ENCODE peak calls at places on chromosomes 2 and 18, in seven cellular contexts. One of them, this sample, is unnamed. For H3K4me1 and H3K9me3, the result is how much of the 10 kb centered on the place peaks cover.

GRCh38 chr2:72759755-72760154 is 66.1 kb downstream of the EXOC6B start:
- DNase-seq in upper lobe of right lung: no peak
- DNase-seq in hepatocyte: no peak
- DNase-seq in adipocyte: no peak
- DNase-seq in BE2C: no peak
- DNase-seq in body of pancreas: no peak
- DNase-seq in HCT116: no peak
- DNase-seq in this sample: no peak

GRCh38 chr2:55616509-55617159 is 788 bp downstream of the PPP4R3B start:
- DNase-seq in BE2C: peak
- DNase-seq in HCT116: no peak
- DNase-seq in body of pancreas: peak
- DNase-seq in adipocyte: peak
- DNase-seq in hepatocyte: peak
- DNase-seq in upper lobe of right lung: no peak
- DNase-seq in this sample: no peak

GRCh38 chr2:232537079-232537478 is 2.4 kb upstream of the CHRNG start:
- DNase-seq in HCT116: no peak
- DNase-seq in body of pancreas: peak
- DNase-seq in hepatocyte: no peak
- DNase-seq in adipocyte: no peak
- DNase-seq in upper lobe of right lung: peak
- DNase-seq in BE2C: no peak
- DNase-seq in this sample: no peak

GRCh38 chr2:182522428-182522896 is 95.6 kb upstream of the PDE1A start:
- DNase-seq in HCT116: no peak
- DNase-seq in adipocyte: peak
- DNase-seq in upper lobe of right lung: no peak
- DNase-seq in body of pancreas: no peak
- DNase-seq in BE2C: no peak
- DNase-seq in hepatocyte: no peak
- DNase-seq in this sample: no peak

GRCh38 chr2:143632751-143633374 is 503.6 kb downstream of the ARHGAP15 start:
- DNase-seq in BE2C: no peak
- DNase-seq in hepatocyte: no peak
- DNase-seq in HCT116: no peak
- DNase-seq in adipocyte: no peak
- DNase-seq in upper lobe of right lung: no peak
- DNase-seq in body of pancreas: no peak
- DNase-seq in this sample: no peak

GRCh38 chr2:11498543-11499034 is 32.6 kb upstream of the E2F6 start:
- DNase-seq in body of pancreas: peak
- DNase-seq in hepatocyte: peak
- DNase-seq in upper lobe of right lung: no peak
- DNase-seq in HCT116: no peak
- DNase-seq in adipocyte: no peak
- DNase-seq in BE2C: peak
- DNase-seq in this sample: no peak

GRCh38 chr2:232901711-232902578 is 31.9 kb downstream of the SNORC start:
- DNase-seq in HCT116: peak
- DNase-seq in BE2C: no peak
- DNase-seq in hepatocyte: peak
- DNase-seq in body of pancreas: no peak
- DNase-seq in adipocyte: peak
- DNase-seq in upper lobe of right lung: no peak
- DNase-seq in this sample: no peak

GRCh38 chr2:151111599-151112278 is 149.9 kb downstream of the RBM43 start:
- DNase-seq in upper lobe of right lung: no peak
- DNase-seq in BE2C: no peak
- DNase-seq in hepatocyte: peak
- DNase-seq in adipocyte: peak
- DNase-seq in body of pancreas: no peak
- DNase-seq in HCT116: no peak
- DNase-seq in this sample: peak

GRCh38 chr18:43129946-43130523 is 14.6 kb upstream of the RIT2 start:
- DNase-seq in adipocyte: peak
- DNase-seq in body of pancreas: no peak
- DNase-seq in upper lobe of right lung: no peak
- DNase-seq in HCT116: no peak
- DNase-seq in hepatocyte: no peak
- DNase-seq in BE2C: peak
- DNase-seq in this sample: no peak

GRCh38 chr2:158060862-158061435 is 40.7 kb upstream of the UPP2 start:
- DNase-seq in HCT116: peak
- DNase-seq in body of pancreas: no peak
- DNase-seq in BE2C: no peak
- DNase-seq in adipocyte: peak
- DNase-seq in upper lobe of right lung: no peak
- DNase-seq in hepatocyte: peak
- DNase-seq in this sample: no peak

GRCh38 chr18:55229682-55230081 is 270.4 kb upstream of the CCDC68 start:
- DNase-seq in HCT116: no peak
- DNase-seq in adipocyte: no peak
- DNase-seq in body of pancreas: no peak
- DNase-seq in BE2C: no peak
- DNase-seq in hepatocyte: no peak
- DNase-seq in upper lobe of right lung: no peak
- DNase-seq in this sample: no peak

GRCh38 chr2:3168230-3168891 is 209.3 kb downstream of the EIPR1 start:
- DNase-seq in hepatocyte: no peak
- DNase-seq in upper lobe of right lung: peak
- DNase-seq in HCT116: no peak
- DNase-seq in body of pancreas: peak
- DNase-seq in adipocyte: peak
- DNase-seq in BE2C: no peak
- DNase-seq in this sample: peak

GRCh38 chr18:44731160-44731865 is 50.6 kb downstream of the SETBP1 start:
- DNase-seq in body of pancreas: no peak
- DNase-seq in adipocyte: no peak
- DNase-seq in BE2C: no peak
- DNase-seq in hepatocyte: no peak
- DNase-seq in upper lobe of right lung: no peak
- DNase-seq in HCT116: no peak
- DNase-seq in this sample: no peak

GRCh38 chr2:108587621-108588020 is 53.4 kb downstream of the LIMS1 start:
- DNase-seq in BE2C: no peak
- DNase-seq in upper lobe of right lung: no peak
- DNase-seq in HCT116: no peak
- DNase-seq in hepatocyte: peak
- DNase-seq in adipocyte: peak
- DNase-seq in body of pancreas: no peak
- DNase-seq in this sample: no peak

GRCh38 chr2:17614174-17614573 is 73.7 kb downstream of the VSNL1 start:
- DNase-seq in adipocyte: no peak
- DNase-seq in hepatocyte: no peak
- DNase-seq in HCT116: no peak
- DNase-seq in upper lobe of right lung: no peak
- DNase-seq in body of pancreas: no peak
- DNase-seq in BE2C: no peak
- DNase-seq in this sample: no peak

GRCh38 chr2:43074052-43074451 is 152.4 kb downstream of the ZFP36L2 start:
- DNase-seq in adipocyte: no peak
- DNase-seq in BE2C: no peak
- DNase-seq in HCT116: no peak
- DNase-seq in body of pancreas: no peak
- DNase-seq in hepatocyte: no peak
- DNase-seq in upper lobe of right lung: no peak
- DNase-seq in this sample: no peak
- H3K4me1 ChIP-seq in adipocyte: half or more
- H3K4me1 ChIP-seq in BE2C: under half
- H3K4me1 ChIP-seq in HCT116: under half
- H3K4me1 ChIP-seq in body of pancreas: under half
- H3K4me1 ChIP-seq in hepatocyte: under half
- H3K4me1 ChIP-seq in upper lobe of right lung: half or more
- H3K4me1 ChIP-seq in this sample: under half

GRCh38 chr18:35267161-35267651 is 22.8 kb downstream of the ZSCAN30 start:
- DNase-seq in body of pancreas: peak
- DNase-seq in HCT116: no peak
- DNase-seq in hepatocyte: no peak
- DNase-seq in upper lobe of right lung: peak
- DNase-seq in BE2C: peak
- DNase-seq in adipocyte: no peak
- DNase-seq in this sample: no peak

GRCh38 chr18:35268811-35269210 is 21.2 kb downstream of the ZSCAN30 start:
- DNase-seq in adipocyte: no peak
- DNase-seq in BE2C: no peak
- DNase-seq in hepatocyte: no peak
- DNase-seq in HCT116: no peak
- DNase-seq in body of pancreas: no peak
- DNase-seq in upper lobe of right lung: no peak
- DNase-seq in this sample: no peak

GRCh38 chr18:35267809-35268208 is 22.2 kb downstream of the ZSCAN30 start:
- DNase-seq in upper lobe of right lung: peak
- DNase-seq in HCT116: no peak
- DNase-seq in body of pancreas: peak
- DNase-seq in hepatocyte: no peak
- DNase-seq in BE2C: peak
- DNase-seq in adipocyte: no peak
- DNase-seq in this sample: no peak

GRCh38 chr18:35264409-35264808 is 23.6 kb downstream of the ZNF397 start:
- DNase-seq in hepatocyte: no peak
- DNase-seq in adipocyte: no peak
- DNase-seq in upper lobe of right lung: no peak
- DNase-seq in BE2C: no peak
- DNase-seq in HCT116: no peak
- DNase-seq in body of pancreas: no peak
- DNase-seq in this sample: no peak
- H3K9me3 ChIP-seq in hepatocyte: under half
- H3K9me3 ChIP-seq in adipocyte: under half
- H3K9me3 ChIP-seq in upper lobe of right lung: under half
- H3K9me3 ChIP-seq in BE2C: under half
- H3K9me3 ChIP-seq in HCT116: under half
- H3K9me3 ChIP-seq in body of pancreas: under half
- H3K9me3 ChIP-seq in this sample: under half

DNA sequence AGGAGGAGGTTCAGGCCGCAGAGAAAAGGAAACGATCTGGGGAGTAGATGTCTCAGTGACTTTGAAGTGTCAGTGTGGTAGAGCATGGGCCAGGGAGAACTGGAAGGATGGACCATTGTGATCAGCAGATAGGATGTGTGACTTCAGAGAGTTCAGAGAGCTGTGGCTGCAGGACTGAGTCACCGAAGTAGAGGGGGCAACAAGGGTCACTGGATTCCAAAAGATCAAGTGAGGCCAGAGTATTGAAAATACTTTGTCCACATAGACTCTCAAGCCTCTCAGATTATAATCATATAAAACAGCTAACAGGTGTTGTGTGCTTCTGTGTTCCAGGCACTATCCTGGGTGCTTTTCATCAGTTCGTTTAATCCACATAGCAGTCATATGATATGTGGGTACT is 99.4 kb downstream of the CRIM1 start:
- DNase-seq in BE2C: no peak
- DNase-seq in hepatocyte: no peak
- DNase-seq in upper lobe of right lung: no peak
- DNase-seq in HCT116: no peak
- DNase-seq in body of pancreas: no peak
- DNase-seq in adipocyte: no peak
- DNase-seq in this sample: no peak
- H3K4me1 ChIP-seq in BE2C: under half
- H3K4me1 ChIP-seq in hepatocyte: under half
- H3K4me1 ChIP-seq in upper lobe of right lung: under half
- H3K4me1 ChIP-seq in HCT116: under half
- H3K4me1 ChIP-seq in body of pancreas: under half
- H3K4me1 ChIP-seq in adipocyte: half or more
- H3K4me1 ChIP-seq in this sample: under half

DNA sequence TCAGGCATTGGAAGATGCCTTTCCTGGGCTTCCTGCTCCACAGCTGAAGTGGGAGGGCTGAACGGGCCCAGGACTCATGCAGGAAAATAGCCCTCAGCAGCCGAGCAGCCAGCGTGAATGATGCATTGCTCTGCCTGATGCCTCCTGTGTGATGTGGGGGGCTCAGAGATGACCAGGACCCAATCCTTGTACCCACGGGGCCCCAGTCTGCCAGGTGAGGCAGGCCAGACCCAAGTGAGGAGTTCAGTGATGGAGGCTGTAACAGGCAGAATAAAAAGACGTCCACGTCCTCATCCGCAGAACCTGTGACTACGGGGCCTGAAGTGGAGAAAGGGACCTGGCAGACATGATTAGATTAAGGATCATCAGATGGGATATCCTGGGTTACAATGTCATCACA is 194.9 kb upstream of the HDAC4 start:
- DNase-seq in BE2C: no peak
- DNase-seq in upper lobe of right lung: peak
- DNase-seq in adipocyte: no peak
- DNase-seq in HCT116: no peak
- DNase-seq in hepatocyte: no peak
- DNase-seq in body of pancreas: no peak
- DNase-seq in this sample: no peak
- H3K9me3 ChIP-seq in BE2C: under half
- H3K9me3 ChIP-seq in upper lobe of right lung: under half
- H3K9me3 ChIP-seq in adipocyte: under half
- H3K9me3 ChIP-seq in HCT116: under half
- H3K9me3 ChIP-seq in hepatocyte: under half
- H3K9me3 ChIP-seq in body of pancreas: under half
- H3K9me3 ChIP-seq in this sample: under half

GRCh38 chr2:9232166-9232479 is 25.5 kb downstream of the ASAP2 start:
- DNase-seq in upper lobe of right lung: no peak
- DNase-seq in body of pancreas: no peak
- DNase-seq in HCT116: no peak
- DNase-seq in adipocyte: no peak
- DNase-seq in BE2C: no peak
- DNase-seq in hepatocyte: no peak
- DNase-seq in this sample: no peak
- H3K4me1 ChIP-seq in upper lobe of right lung: half or more
- H3K4me1 ChIP-seq in body of pancreas: under half
- H3K4me1 ChIP-seq in HCT116: half or more
- H3K4me1 ChIP-seq in adipocyte: half or more
- H3K4me1 ChIP-seq in BE2C: under half
- H3K4me1 ChIP-seq in hepatocyte: under half
- H3K4me1 ChIP-seq in this sample: under half

GRCh38 chr2:116269040-116269439 is 1545.5 kb upstream of the DDX18 start:
- DNase-seq in body of pancreas: no peak
- DNase-seq in adipocyte: no peak
- DNase-seq in hepatocyte: no peak
- DNase-seq in HCT116: no peak
- DNase-seq in upper lobe of right lung: no peak
- DNase-seq in BE2C: no peak
- DNase-seq in this sample: no peak
- H3K9me3 ChIP-seq in body of pancreas: under half
- H3K9me3 ChIP-seq in adipocyte: under half
- H3K9me3 ChIP-seq in hepatocyte: under half
- H3K9me3 ChIP-seq in HCT116: under half
- H3K9me3 ChIP-seq in upper lobe of right lung: under half
- H3K9me3 ChIP-seq in BE2C: under half
- H3K9me3 ChIP-seq in this sample: under half

This sample was measured in iPS DF 6.9.